ENCODE peak calls at places on chromosome 1, in four cellular contexts. K, G, Z and C are unnamed samples.

GRCh38 chr1:234315588-234315987 is 57.7 kb upstream of the COA6 start:
- DNase-seq in K (no peak), G (no peak), Z (no peak), C (no peak)

GRCh38 chr1:66532798-66533783 is 862 bp upstream of the SGIP1 start:
- DNase-seq in K (peak; percentile 78), G (peak; percentile 83), Z (peak; percentile 63), C (peak; percentile 56)

GRCh38 chr1:14784790-14785773 is 186.6 kb downstream of the KAZN start:
- DNase-seq in K (no peak), G (no peak), Z (no peak), C (no peak)

GRCh38 chr1:239031310-239031709 is 355.1 kb upstream of the CHRM3 start:
- DNase-seq in K (no peak), G (no peak), Z (no peak), C (no peak)

GRCh38 chr1:221712198-221712684 is 29.6 kb downstream of the DUSP10 start:
- DNase-seq in K (peak; percentile 79), G (peak; percentile 81), Z (peak; percentile 64), C (peak; percentile 85)

GRCh38 chr1:66333463-66334232 is 200.3 kb upstream of the SGIP1 start:
- DNase-seq in K (no peak), G (no peak), Z (no peak), C (no peak)

GRCh38 chr1:48552420-48552819 is 80.4 kb upstream of the SPATA6 start:
- DNase-seq in K (no peak), G (no peak), Z (no peak), C (no peak)

GRCh38 chr1:201568258-201568657 is 29.3 kb downstream of the NAV1 start:
- DNase-seq in K (no peak), G (no peak), Z (no peak), C (no peak)

GRCh38 chr1:208158640-208159541 is 85.3 kb downstream of the PLXNA2 start:
- DNase-seq in K (no peak), G (no peak), Z (no peak), C (no peak)

DNA sequence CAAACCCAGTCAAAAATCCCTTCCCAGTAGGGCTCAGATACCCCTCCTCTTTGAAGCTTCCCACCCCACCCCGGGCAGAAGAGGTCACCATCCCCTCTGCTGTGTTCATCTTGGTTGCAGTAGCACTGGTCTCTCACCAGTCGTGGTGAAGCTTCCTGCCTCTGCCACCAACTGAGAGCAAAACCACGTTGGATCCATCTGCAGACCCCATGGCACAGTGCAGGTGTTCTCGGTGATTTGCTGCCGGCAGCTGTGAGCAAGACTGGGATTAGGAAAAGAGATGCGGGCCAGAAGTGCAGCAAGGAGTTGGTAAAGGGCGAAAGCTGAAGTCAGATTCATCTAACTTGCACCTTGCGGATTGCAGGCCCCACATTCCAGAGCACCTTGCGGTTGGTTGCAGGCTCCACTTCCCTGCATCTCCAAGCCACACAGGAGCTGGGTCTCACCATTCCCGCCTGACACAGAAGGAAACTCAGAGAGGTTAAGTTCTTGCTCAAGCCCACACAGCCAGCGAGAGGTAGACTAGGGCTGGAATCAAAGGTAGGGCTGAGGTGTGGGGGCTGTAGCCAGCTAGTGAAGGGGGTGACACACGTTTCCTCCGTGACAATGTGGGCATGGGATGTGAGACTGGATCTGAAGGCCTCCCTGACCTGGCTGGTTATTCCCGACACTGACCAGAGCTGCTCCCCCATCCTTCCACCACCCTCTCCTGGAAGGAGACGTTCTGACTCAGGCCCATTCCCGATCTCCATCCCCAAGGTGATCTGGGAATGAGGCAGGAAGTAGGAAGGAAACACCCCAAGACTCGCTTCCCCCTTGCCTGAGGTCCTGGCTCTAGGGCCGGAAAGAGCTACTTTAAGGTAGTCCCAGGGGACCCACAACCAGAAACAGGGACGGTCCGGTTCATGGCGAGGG is 3.3 kb upstream of the FAM110D start:
- DNase-seq in K (no peak), G (no peak), Z (no peak), C (no peak)
- H3K4me3 ChIP-seq in K (no peak overlapping the region), G (no peak overlapping the region), Z (no peak overlapping the region), C (no peak overlapping the region)

GRCh38 chr1:58573138-58573537 is 3.9 kb downstream of the TACSTD2 start:
- DNase-seq in K (no peak), G (no peak), Z (no peak), C (no peak)

GRCh38 chr1:58572691-58573090 is 4.4 kb downstream of the TACSTD2 start:
- DNase-seq in K (no peak), G (no peak), Z (no peak), C (no peak)

GRCh38 chr1:58575831-58576726 is 973 bp downstream of the TACSTD2 start:
- DNase-seq in K (no peak), G (no peak), Z (no peak), C (no peak)

GRCh38 chr1:58574816-58575215 is 2.2 kb downstream of the TACSTD2 start:
- DNase-seq in K (no peak), G (no peak), Z (no peak), C (no peak)

DNA sequence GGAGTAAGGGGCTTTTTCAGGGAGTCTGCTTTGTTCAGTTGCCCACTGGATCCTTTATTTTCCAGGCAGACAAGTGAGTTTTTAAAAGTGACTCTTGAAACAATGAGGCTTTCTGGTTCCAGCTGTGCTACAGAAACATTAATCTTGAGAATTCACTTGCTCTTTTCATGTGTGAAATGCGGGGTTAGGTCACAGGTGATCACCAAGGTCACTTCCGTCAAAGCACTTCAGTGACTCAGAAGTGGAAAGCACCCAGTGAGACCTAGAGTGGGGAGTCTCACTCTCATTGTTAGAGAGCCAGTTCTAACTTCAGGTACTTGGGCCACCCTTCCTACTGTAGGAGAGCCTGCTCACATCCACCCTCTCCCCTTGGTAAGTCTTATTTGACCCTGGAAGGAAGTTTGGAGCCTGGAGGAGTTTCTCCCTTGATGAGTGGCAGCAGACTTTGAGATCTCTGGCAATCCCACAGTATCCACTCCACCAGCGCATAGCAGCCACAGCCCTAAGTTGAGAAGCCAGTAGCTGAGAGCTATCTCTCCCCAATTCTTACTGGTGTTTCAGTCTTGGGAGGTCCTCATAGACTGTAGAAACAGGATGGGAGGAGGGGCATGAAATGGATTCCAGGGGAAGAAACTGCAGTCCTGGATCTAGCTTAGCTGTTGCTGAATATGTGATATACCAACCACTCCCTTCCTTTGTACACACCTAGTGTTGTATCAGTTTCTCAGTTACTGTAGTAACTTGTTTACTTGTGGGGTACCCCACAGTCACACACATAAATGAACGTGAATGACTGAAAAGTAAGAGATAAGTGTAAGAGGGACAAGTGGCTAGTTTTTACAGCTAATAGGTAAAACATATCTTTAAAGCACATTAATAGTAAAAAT is 3.1 kb downstream of the TACSTD2 start:
- DNase-seq in K (no peak), G (no peak), Z (no peak), C (no peak)
- H3K4me3 ChIP-seq in K (no peak overlapping the region), G (peak overlapping the region; percentile 2), Z (no peak overlapping the region), C (no peak overlapping the region)

DNA sequence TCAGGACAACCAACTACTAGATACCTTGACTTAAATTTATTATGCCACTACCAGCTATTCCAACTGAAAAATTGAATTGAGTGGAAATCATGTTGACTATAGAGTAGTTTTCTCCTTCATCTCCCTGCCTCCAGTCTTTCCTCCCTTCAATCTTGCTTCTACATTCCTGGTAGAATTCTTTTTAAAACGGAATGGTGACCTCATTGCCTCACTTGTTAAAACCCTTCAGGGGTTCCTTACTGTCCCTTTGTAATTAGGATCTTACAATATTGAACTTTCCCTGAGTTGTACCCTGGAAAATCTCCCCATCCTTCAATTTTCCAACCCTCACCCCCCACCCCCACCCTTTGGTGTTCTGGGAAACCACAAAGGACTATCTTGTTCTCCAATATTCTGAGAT is 82.8 kb upstream of the ZNF326 start:
- DNase-seq in K (no peak), G (no peak), Z (no peak), C (no peak)
- H3K4me3 ChIP-seq in K (no peak overlapping the region), G (no peak overlapping the region), Z (no peak overlapping the region), C (no peak overlapping the region)

DNA sequence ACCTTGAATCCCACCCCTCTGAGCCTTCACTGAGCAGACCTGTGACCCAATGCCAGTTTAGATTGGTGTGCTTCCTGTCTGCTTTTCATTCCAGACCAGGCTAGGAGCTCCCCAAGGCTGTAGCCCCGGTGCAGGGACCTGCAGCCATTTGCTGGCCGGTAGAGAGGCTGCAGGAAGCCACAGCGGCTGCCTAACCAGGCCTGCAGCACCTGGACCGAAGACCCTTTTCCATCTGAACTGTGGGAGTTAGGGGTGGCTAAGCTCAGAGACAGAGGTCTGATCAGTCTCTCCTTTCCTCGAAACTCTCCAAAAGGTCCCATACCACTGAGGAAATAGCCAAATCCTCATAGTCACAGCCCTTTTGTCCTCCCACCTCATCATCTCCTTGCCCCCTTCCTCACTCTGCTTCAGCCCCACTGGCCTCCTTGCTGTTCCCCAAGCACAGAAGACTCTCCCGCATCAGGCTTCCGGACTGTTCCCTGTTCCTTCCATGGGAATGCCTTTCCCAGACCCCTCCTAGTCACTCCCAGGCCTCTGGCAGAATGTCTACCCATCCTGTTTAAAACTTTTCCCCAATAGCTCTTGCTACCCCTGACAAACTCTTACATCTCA is 674 bp upstream of the TTC4 start:
- DNase-seq in K (no peak), G (no peak), Z (no peak), C (no peak)
- H3K4me3 ChIP-seq in K (peak overlapping the region; percentile 86), G (no peak overlapping the region), Z (no peak overlapping the region), C (peak overlapping the region; percentile 93)

DNA sequence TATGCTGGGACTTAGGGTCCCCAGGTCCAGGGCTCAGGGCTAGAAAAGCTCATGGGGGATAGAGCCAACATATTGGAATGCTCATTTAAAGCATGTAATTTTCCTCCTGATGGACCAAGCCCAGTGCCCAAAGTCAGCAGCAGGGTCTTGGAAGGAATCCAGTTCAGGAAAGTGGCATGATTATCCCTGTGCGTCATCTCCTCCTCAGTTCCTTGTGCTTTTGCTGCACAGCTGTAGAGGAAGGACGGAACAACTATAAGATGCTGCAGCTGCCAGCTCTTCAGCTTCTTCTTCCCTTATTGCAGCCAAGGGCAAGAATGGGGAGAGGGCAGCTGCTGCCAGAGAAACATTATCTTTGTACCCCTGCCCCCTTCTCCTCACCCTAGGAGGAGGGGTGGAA is 58.4 kb downstream of the OVGP1 start:
- DNase-seq in K (peak; percentile 22), G (no peak), Z (no peak), C (no peak)
- H3K4me3 ChIP-seq in K (no peak overlapping the region), G (no peak overlapping the region), Z (no peak overlapping the region), C (no peak overlapping the region)

DNA sequence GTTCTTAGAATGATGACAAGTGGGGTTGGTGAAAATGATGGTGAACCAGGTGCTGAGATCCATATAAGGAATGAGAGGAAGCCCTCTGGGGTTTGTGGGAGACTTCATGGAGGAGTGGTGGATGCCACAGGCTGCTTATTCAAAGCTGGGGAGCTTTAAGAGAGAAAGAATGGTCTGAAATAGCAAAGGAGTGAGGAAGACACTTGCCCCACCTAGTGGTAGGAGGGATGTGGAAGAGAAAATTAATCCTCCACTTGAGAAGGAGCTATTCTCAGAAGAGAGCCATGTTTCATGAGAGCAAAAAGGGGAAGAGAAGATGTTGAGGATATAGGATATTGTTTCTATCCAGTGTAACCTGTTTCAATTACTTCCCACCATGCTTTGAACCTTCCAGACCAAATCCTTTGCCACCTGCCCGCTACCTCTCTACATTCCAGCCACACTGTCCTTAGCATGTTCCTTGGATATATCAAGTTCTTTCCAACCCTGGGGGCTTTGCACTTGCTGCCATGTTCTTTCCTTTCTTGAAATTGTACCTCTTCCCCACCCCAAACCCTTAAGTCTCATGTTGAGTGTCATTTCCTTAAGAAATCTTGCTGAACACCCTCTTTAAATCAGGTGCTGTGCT is 19.6 kb upstream of the ZNF648 start:
- DNase-seq in K (no peak), G (no peak), Z (peak; percentile 11), C (no peak)
- H3K4me3 ChIP-seq in K (no peak overlapping the region), G (no peak overlapping the region), Z (no peak overlapping the region), C (no peak overlapping the region)